ENCODE peak calls at places on chromosome 6, in ten cellular contexts. P, U, Y, N, X, B, J, R, E and A are unnamed samples.

GRCh38 chr6:47792216-47792733 is 10.4 kb downstream of the OPN5 start:
- DNase-seq in P (no peak), U (peak; percentile 18), Y (no peak), N (no peak), X (no peak), B (no peak), J (no peak), R (no peak), E (no peak), A (no peak)

GRCh38 chr6:27130668-27131428 is 116.7 kb upstream of the PRSS16 start:
- DNase-seq in P (no peak), U (no peak), Y (no peak), N (no peak), X (no peak), B (peak; percentile 47), J (no peak), R (no peak), E (no peak), A (no peak)

GRCh38 chr6:43682724-43683429 is 4.7 kb downstream of the MRPS18A start:
- DNase-seq in P (no peak), U (no peak), Y (no peak), N (no peak), X (no peak), B (no peak), J (no peak), R (no peak), E (no peak), A (peak; percentile 36)

GRCh38 chr6:81937296-81937937 is 184.9 kb upstream of the TENT5A start:
- DNase-seq in P (no peak), U (peak; percentile 80), Y (peak; percentile 60), N (no peak), X (no peak), B (no peak), J (peak; percentile 49), R (no peak), E (no peak), A (peak; percentile 97)

GRCh38 chr6:7727150-7727950 is 1.5 kb downstream of the BMP6 start:
- DNase-seq in P (no peak), U (no peak), Y (no peak), N (peak; percentile 55), X (peak; percentile 34), B (peak; percentile 42), J (no peak), R (no peak), E (no peak), A (no peak)

GRCh38 chr6:10743514-10743913 is 4.1 kb upstream of the TMEM14B start:
- DNase-seq in P (no peak), U (no peak), Y (no peak), N (no peak), X (no peak), B (no peak), J (no peak), R (no peak), E (no peak), A (no peak)

GRCh38 chr6:133502451-133503259 is 261.5 kb downstream of the EYA4 start:
- DNase-seq in P (peak; percentile 87), U (peak; percentile 92), Y (peak; percentile 97), N (no peak), X (peak; percentile 90), B (no peak), J (peak; percentile 98), R (no peak), E (peak; percentile 17), A (peak; percentile 65)

GRCh38 chr6:217048-217659 is 75.1 kb upstream of the DUSP22 start:
- DNase-seq in P (no peak), U (no peak), Y (no peak), N (peak; percentile 84), X (no peak), B (peak; percentile 57), J (no peak), R (no peak), E (no peak), A (no peak)

GRCh38 chr6:34240329-34241248 is 3.9 kb downstream of the HMGA1 start:
- DNase-seq in P (peak; percentile 62), U (no peak), Y (no peak), N (no peak), X (no peak), B (no peak), J (no peak), R (no peak), E (no peak), A (no peak)
- H3K4me3 ChIP-seq in P (no peak overlapping the region), U (no peak overlapping the region), Y (peak overlapping the region; percentile 74), N (peak overlapping the region; percentile 73), X (no peak overlapping the region), B (no peak overlapping the region), J (no peak overlapping the region), R (no peak overlapping the region), E (no peak overlapping the region), A (peak overlapping the region; percentile 79)

GRCh38 chr6:166565084-166565651 is 21.3 kb downstream of the RAMACL start:
- DNase-seq in P (no peak), U (no peak), Y (no peak), N (no peak), X (peak; percentile 64), B (no peak), J (no peak), R (no peak), E (no peak), A (peak; percentile 82)

GRCh38 chr6:166567813-166568212 is 18.7 kb downstream of the RAMACL start:
- DNase-seq in P (no peak), U (no peak), Y (no peak), N (no peak), X (no peak), B (no peak), J (no peak), R (no peak), E (no peak), A (no peak)

GRCh38 chr6:166563805-166564204 is 22.7 kb downstream of the RAMACL start:
- DNase-seq in P (no peak), U (no peak), Y (no peak), N (no peak), X (no peak), B (no peak), J (no peak), R (no peak), E (no peak), A (no peak)

GRCh38 chr6:166567107-166567506 is 19.4 kb downstream of the RAMACL start:
- DNase-seq in P (no peak), U (peak; percentile 98), Y (peak; percentile 99), N (no peak), X (peak; percentile 95), B (no peak), J (peak; percentile 96), R (no peak), E (peak; percentile 68), A (peak; percentile 100)

DNA sequence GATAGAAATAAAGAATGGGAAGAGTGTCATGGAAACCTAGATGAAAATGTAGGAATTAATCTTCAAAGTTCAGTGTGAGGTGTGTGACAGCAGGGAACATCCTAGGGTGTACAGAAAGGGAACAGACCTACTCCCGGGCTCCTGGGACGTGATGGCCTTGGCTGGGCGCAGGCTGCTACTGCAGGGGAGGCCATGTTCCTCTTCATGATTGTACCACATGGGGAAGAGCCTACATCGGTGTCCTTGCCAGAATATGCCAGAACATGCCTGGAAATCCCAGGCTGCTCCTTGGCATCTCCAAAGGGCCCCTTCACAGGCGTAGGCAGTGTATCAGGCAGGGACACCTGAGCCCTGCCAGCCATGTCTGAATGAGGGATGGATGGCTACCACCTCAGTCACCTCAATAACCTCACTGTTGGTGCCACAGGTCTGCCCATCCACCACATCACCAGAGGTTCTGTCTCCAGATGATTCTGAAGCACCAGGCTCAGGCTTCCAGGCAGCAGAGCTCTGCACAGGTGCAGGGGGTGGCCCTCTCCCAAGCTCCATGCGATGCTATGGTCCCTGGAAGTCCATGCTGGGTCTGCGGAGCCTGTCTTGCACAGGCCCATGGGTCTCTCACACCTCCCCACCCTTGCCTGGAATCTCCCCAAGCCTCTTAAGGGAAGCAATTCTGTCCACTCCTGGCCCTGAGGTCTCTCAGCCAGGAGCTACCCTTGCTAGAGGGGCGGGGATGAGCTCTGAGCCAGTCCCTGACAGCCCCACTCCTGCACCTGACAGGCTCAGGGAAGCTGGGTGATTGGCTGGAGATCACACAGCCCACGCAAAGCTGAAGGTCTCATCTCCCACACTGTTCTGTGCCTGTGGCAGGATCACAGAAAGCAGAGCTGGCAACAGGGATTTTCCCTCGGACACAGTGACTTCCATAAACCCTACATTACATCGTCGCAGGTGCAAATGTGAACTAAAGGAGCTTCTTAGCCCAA is 20.2 kb downstream of the RAMACL start:
- DNase-seq in P (no peak), U (no peak), Y (no peak), N (no peak), X (no peak), B (no peak), J (no peak), R (no peak), E (no peak), A (no peak)
- TF ChIP-seq CTCF in P (no peak), U (no peak), Y (no peak), N (no peak), X (no peak), B (no peak), J (no peak), R (no peak), E (no peak), A (no peak)

GRCh38 chr6:105121981-105122380 is 57.8 kb downstream of the POPDC3 start:
- DNase-seq in P (no peak), U (no peak), Y (no peak), N (no peak), X (no peak), B (no peak), J (no peak), R (no peak), E (no peak), A (no peak)

GRCh38 chr6:105116150-105116549 is 63.7 kb downstream of the POPDC3 start:
- DNase-seq in P (no peak), U (no peak), Y (no peak), N (peak; percentile 13), X (no peak), B (no peak), J (no peak), R (no peak), E (no peak), A (no peak)

GRCh38 chr6:105120570-105120969 is 59.2 kb downstream of the POPDC3 start:
- DNase-seq in P (no peak), U (no peak), Y (no peak), N (no peak), X (no peak), B (no peak), J (peak; percentile 42), R (no peak), E (no peak), A (peak; percentile 12)
- H3K4me3 ChIP-seq in P (no peak overlapping the region), U (no peak overlapping the region), Y (no peak overlapping the region), N (no peak overlapping the region), X (no peak overlapping the region), B (no peak overlapping the region), J (no peak overlapping the region), R (no peak overlapping the region), E (no peak overlapping the region), A (no peak overlapping the region)

DNA sequence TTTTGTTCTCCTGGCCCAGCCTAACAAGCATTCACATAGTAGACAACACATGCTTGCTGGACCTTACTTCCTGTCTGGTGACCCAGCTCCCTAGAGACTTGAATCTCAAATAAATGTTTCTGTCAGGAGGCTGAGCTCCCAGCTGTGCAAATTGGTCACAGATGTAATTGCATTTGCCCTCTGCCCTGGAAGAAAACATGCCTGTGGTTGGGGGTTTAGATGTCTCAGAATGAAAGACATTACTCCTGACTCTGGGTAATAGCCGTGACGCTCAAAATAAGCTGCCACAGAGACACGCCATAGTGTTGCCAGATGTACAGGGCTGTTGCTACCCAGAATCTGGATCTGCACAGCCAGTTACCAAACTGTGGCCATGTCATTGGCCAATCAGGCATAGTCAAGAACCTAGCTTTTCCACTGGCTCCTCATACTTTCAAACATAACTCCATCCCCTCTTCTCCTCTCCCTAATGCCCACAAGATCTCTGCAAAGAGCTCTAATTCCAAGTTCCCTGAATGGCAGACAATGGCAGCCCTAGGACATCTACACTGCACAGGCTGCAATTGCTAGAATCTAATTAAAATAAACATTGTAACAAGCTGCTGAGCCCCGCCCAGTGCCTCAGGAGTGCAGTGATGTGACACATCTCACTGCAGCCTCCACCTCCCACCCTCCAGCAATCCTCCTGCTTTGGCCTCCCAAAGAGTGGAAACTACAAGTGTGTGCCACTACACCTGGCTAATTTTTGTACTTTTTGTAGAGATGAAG is 32.8 kb upstream of the GMPR start:
- DNase-seq in P (no peak), U (no peak), Y (peak; percentile 96), N (no peak), X (peak; percentile 83), B (peak; percentile 88), J (peak; percentile 100), R (no peak), E (no peak), A (peak; percentile 96)
- TF ChIP-seq CTCF in P (no peak), U (no peak), Y (no peak), N (no peak), X (no peak), B (no peak), J (no peak), R (no peak), E (no peak), A (no peak)